ENCODE peak calls at places on chromosome 12, in nine cellular contexts. T, M, K, Q, W, I, H, R and G are unnamed samples.

GRCh38 chr12:4107436-4107878 is 166.1 kb upstream of the CCND2 start:
- DNase-seq in K (no peak), T (peak), Q (peak), I (peak), M (peak), R (no peak), W (peak), H (peak), G (peak)

GRCh38 chr12:132686831-132687210 is 321 bp downstream of the POLE start:
- DNase-seq in T (no peak), R (no peak), I (peak), K (no peak), M (no peak), W (peak), H (no peak), Q (peak), G (no peak)

GRCh38 chr12:57861967-57862366 is 15.4 kb upstream of the CTDSP2 start:
- DNase-seq in I (no peak), W (no peak), K (no peak), T (no peak), R (no peak), M (no peak), H (no peak), Q (no peak), G (no peak)

GRCh38 chr12:104334581-104334980 is 31.0 kb downstream of the EID3 start:
- DNase-seq in T (no peak), Q (no peak), K (no peak), H (peak), W (no peak), M (no peak), R (no peak), I (no peak), G (no peak)

GRCh38 chr12:119036878-119037493 is 55.6 kb downstream of the SRRM4 start:
- DNase-seq in H (peak), M (no peak), T (no peak), R (no peak), K (no peak), Q (no peak), I (no peak), W (peak), G (no peak)

GRCh38 chr12:120264086-120264485 is 1.4 kb downstream of the PXN start:
- DNase-seq in Q (no peak), I (no peak), R (no peak), W (no peak), M (no peak), T (no peak), H (no peak), K (no peak), G (no peak)

GRCh38 chr12:4189721-4190120 is 83.8 kb upstream of the CCND2 start:
- DNase-seq in T (no peak), R (peak), I (no peak), Q (no peak), W (no peak), K (no peak), M (no peak), H (no peak), G (no peak)

GRCh38 chr12:7042847-7043246 is 17.7 kb upstream of the C1S start:
- DNase-seq in T (no peak), H (peak), I (peak), Q (peak), W (no peak), R (no peak), M (no peak), K (no peak), G (no peak)

GRCh38 chr12:116559330-116560080 is at the start of gene MAP1LC3B2:
- DNase-seq in R (no peak), Q (peak), W (no peak), H (peak), K (no peak), M (peak), I (peak), T (peak), G (peak)

GRCh38 chr12:48934312-48934706 is 9.0 kb upstream of the FKBP11 start:
- DNase-seq in H (peak), R (no peak), M (no peak), K (no peak), I (peak), T (no peak), Q (no peak), W (no peak), G (no peak)

GRCh38 chr12:9342614-9343353 is 134.6 kb upstream of the PZP start:
- DNase-seq in Q (no peak), H (no peak), I (no peak), R (no peak), M (no peak), K (no peak), T (no peak), W (no peak), G (no peak)

GRCh38 chr12:9337656-9338055 is 129.5 kb upstream of the PZP start:
- DNase-seq in H (no peak), M (no peak), K (no peak), Q (no peak), I (no peak), W (no peak), T (no peak), R (no peak), G (no peak)

GRCh38 chr12:9341260-9341585 is 133.0 kb upstream of the PZP start:
- DNase-seq in T (no peak), H (no peak), I (no peak), M (no peak), R (no peak), W (no peak), Q (no peak), K (no peak), G (no peak)

GRCh38 chr12:9344540-9344939 is 136.3 kb upstream of the PZP start:
- DNase-seq in H (peak), M (no peak), Q (peak), T (no peak), R (no peak), I (no peak), K (no peak), W (no peak), G (no peak)

DNA sequence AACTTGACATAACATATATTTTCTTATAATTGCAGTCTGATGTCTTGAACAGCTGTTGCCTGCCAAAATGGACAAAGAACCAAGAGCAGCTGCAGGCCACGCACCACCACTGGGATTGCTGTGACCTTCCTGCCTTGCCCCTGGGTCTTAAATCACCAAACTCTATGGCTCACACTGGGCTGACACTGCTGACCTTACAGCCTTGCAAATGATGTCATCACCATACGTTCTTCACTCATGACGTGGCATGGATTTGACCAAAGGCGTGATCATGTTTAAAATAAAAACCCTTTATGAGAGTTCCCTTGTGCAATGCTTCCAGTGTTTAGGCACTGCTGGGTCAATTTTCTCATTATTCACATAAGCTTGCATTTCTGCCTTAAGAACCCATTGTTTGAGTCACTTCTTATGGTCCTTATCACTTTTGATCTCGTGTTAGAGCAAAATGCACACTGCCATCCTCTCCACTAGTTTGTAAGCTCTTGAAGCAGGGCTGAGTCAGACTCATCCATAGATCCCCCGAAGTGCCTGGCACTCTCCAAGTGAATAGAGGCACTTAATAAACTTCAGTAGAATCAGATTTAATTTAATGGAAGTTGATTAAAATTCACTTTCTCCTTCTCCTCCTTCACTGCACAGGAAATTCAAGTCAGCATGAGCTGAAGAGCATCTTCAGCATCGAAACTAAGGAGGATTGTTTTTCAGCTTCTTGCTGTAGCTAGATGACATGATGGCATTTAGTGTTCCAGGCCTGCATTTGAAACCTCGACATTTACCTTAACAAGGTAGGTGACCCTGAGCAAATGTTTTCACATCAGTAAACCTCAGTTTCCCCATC is 132.4 kb upstream of the PZP start:
- DNase-seq in W (no peak), Q (peak), H (peak), K (no peak), T (no peak), R (no peak), M (no peak), I (no peak), G (no peak)
- TF ChIP-seq CTCF in W (no peak), Q (no peak), H (no peak), K (no peak), T (no peak), R (no peak), M (no peak), I (no peak), G (no peak)

GRCh38 chr12:85971800-85972199 is 97.7 kb downstream of the NTS start:
- DNase-seq in K (no peak), T (no peak), M (no peak), W (no peak), H (no peak), R (no peak), I (no peak), Q (no peak), G (no peak)
- TF ChIP-seq CTCF in K (no peak), T (no peak), M (no peak), W (no peak), H (no peak), R (no peak), I (no peak), Q (no peak), G (no peak)

GRCh38 chr12:103278329-103278728 is 217.4 kb downstream of the C12orf42 start:
- DNase-seq in H (no peak), Q (no peak), T (no peak), R (no peak), K (no peak), W (no peak), I (no peak), M (no peak), G (peak)
- TF ChIP-seq CTCF in H (no peak), Q (no peak), T (no peak), R (no peak), K (no peak), W (no peak), I (no peak), M (no peak), G (no peak)

GRCh38 chr12:17064834-17065233 is 458.9 kb upstream of the LMO3 start:
- DNase-seq in I (no peak), M (no peak), Q (no peak), R (no peak), K (no peak), T (no peak), H (no peak), W (no peak), G (no peak)

GRCh38 chr12:17060260-17060659 is 454.3 kb upstream of the LMO3 start:
- DNase-seq in T (no peak), H (no peak), R (no peak), K (no peak), W (no peak), Q (no peak), M (no peak), I (peak), G (no peak)

DNA sequence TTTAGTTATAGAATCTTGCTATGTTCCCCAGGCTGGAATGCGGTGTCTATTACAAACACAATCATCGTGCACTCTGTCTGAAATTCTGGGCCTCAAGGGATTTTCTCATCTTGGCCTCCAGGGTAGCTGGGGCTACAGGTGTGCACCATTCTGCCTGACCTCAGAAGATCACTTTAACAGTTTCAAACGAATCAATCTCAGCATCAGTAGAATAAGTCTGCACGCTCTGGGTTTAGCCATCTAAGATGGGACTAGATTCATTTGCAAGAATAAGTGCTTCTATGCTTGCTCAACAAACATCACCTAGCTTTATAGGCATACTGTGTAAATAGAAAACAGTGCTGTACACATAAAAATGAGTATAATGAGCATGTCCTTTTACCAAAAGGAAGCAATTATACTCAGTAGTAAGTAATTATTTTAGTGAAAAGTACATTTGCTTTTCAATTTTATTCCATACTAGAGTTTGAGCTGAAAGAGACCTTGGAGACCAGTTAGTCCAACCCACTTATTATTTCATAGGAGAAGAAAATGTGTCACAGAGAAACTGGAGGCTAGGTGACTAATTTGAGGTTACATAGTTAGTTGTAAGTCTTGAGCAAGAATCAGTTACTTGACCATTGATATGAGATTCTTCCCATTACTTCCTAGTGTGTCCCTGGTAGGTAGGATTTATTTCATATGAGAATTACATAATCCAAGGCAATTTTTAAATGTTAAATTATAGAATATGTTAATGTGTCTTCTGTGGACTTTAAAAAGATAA is 456.5 kb upstream of the LMO3 start:
- DNase-seq in I (peak), R (no peak), K (no peak), T (no peak), M (no peak), Q (no peak), W (no peak), H (no peak), G (no peak)
- TF ChIP-seq CTCF in I (no peak), R (no peak), K (no peak), T (no peak), M (no peak), Q (no peak), W (no peak), H (no peak), G (no peak)

GRCh38 chr12:98699568-98699967 is 54.5 kb downstream of the APAF1 start:
- DNase-seq in M (no peak), I (no peak), W (no peak), K (no peak), H (peak), R (no peak), T (no peak), Q (peak), G (no peak)

GRCh38 chr12:98696036-98696646 is 51.1 kb downstream of the APAF1 start:
- DNase-seq in Q (no peak), T (no peak), R (no peak), M (no peak), W (peak), K (no peak), H (no peak), I (no peak), G (no peak)

GRCh38 chr12:98701166-98701565 is 56.1 kb downstream of the APAF1 start:
- DNase-seq in H (no peak), M (no peak), R (no peak), T (no peak), W (no peak), K (no peak), Q (peak), I (no peak), G (no peak)

GRCh38 chr12:98698603-98699463 is 53.7 kb downstream of the APAF1 start:
- DNase-seq in I (peak), W (peak), T (no peak), K (peak), M (peak), Q (peak), R (no peak), H (peak), G (no peak)

GRCh38 chr12:98697209-98697608 is 52.1 kb downstream of the APAF1 start:
- DNase-seq in M (no peak), K (no peak), Q (no peak), R (no peak), W (no peak), H (no peak), T (no peak), I (no peak), G (no peak)
- TF ChIP-seq CTCF in M (no peak), K (no peak), Q (no peak), R (no peak), W (no peak), H (no peak), T (no peak), I (no peak), G (no peak)

DNA sequence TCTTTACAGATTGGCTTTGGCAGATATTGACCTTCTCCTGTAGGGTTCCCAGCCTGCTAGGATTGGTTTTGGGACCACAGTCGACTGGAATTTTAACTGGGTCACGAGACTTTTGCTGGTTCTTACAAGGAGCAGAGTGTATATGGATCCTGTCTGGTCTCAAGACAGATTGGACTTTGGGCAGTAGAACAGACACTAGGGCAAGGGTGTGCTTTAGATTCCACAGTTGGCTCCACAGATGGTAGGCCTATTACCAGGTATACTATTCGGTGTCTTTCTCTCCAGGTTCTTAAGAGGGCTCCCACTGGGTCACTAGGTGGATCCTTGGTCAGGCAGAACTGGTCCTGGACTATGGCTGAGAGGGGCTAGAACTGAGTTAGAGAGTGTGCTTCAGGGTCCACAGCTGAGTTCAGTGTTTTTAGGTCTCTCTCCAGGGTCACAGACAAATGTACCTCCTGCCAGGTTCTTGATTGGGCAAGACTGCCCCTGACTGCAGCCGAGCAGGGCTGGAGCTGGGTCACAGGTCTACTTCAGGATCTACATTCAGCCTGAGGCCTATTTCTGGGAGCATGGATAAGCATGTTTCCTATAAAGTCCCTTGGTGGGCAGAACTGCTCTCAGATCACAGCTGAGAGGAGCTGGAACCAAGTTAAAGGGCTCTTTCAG is 460.2 kb downstream of the TMEM117 start:
- DNase-seq in I (no peak), W (no peak), R (no peak), H (no peak), T (no peak), Q (no peak), K (no peak), M (no peak), G (no peak)
- TF ChIP-seq CTCF in I (no peak), W (no peak), R (no peak), H (no peak), T (no peak), Q (no peak), K (no peak), M (no peak), G (no peak)

GRCh38 chr12:46438719-46439319 is 66.2 kb upstream of the SLC38A2 start:
- DNase-seq in M (no peak), I (no peak), H (no peak), K (no peak), Q (no peak), W (no peak), R (no peak), T (no peak), G (no peak)
- TF ChIP-seq CTCF in M (no peak), I (no peak), H (no peak), K (no peak), Q (no peak), W (no peak), R (no peak), T (no peak), G (no peak)

DNA sequence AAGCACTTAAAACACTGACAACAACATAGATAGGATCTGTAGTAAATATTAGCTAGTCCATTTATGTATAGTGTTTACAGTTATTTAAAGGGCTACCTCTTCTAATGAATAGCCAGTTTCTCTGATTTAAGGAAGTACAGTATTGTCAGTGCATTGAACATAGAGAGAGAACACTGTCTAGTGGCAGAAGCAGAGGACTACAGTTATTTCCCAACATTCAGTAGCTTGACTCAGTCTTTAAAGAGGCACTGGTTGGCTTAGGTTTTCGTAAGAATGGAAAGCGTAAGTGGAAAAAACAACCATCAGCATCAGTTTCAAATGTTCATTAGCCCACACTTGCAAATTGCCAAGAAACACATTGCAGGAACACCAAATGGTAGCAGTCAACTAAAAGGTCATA is 125.0 kb upstream of the HMGA2 start:
- DNase-seq in T (no peak), I (peak), Q (peak), W (no peak), M (no peak), K (no peak), R (no peak), H (peak), G (no peak)
- TF ChIP-seq CTCF in T (no peak), I (peak), Q (peak), W (no peak), M (no peak), K (no peak), R (no peak), H (peak), G (peak)

GRCh38 chr12:8819676-8819980 is 2.8 kb upstream of the A2ML1 start:
- DNase-seq in W (no peak), H (peak), Q (peak), M (no peak), R (no peak), T (no peak), I (no peak), K (no peak), G (no peak)

GRCh38 chr12:8818526-8818925 is 3.9 kb upstream of the A2ML1 start:
- DNase-seq in R (no peak), H (no peak), K (no peak), W (no peak), T (no peak), M (no peak), I (no peak), Q (no peak), G (no peak)

GRCh38 chr12:8823565-8824300 is 1.3 kb downstream of the A2ML1 start:
- DNase-seq in M (no peak), T (no peak), R (no peak), W (peak), Q (peak), I (no peak), H (peak), K (no peak), G (no peak)

GRCh38 chr12:8817856-8818255 is 4.6 kb upstream of the A2ML1 start:
- DNase-seq in Q (peak), I (no peak), H (no peak), R (no peak), T (no peak), K (no peak), M (no peak), W (no peak), G (no peak)

DNA sequence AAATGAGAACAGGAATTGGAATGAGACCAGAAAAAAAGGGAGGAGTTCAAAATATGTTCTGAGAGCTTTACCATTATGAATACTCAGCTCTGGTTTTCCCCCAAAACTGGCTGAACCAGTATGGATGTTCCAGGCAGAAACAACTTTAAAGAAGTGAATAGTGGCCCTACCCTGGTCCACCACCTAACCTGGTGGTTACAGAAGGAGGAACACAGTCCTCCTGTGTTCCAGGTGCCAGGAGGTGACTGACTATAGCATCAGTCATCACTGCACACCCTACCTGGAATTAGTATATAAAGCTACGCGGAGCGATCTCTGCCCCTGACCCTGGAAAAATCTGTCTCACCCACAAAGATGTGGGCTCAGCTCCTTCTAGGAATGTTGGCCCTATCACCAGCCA is at the start of gene A2ML1:
- DNase-seq in Q (no peak), M (no peak), H (no peak), W (no peak), R (no peak), T (no peak), K (no peak), I (peak), G (no peak)
- TF ChIP-seq CTCF in Q (no peak), M (no peak), H (no peak), W (no peak), R (no peak), T (no peak), K (no peak), I (no peak), G (no peak)